ENCODE peak calls at places on chromosomes 11 and 22, in nine cellular contexts. N, U, B, I, Z, X, C, J and T are unnamed samples.

GRCh38 chr11:110712643-110713468 is 619 bp upstream of the ARHGAP20 start:
- DNase-seq in C (no peak), J (peak; percentile 13), X (peak; percentile 71), N (no peak), Z (no peak), I (no peak), B (no peak), U (no peak), T (no peak)

GRCh38 chr22:47138898-47139789 is 376.7 kb downstream of the TBC1D22A start:
- DNase-seq in X (no peak), C (no peak), U (no peak), I (no peak), B (no peak), J (no peak), N (no peak), Z (no peak), T (no peak)

GRCh38 chr22:22591348-22592299 is 32.6 kb upstream of the PRAME start:
- DNase-seq in J (no peak), U (no peak), Z (no peak), I (no peak), X (no peak), B (no peak), C (no peak), N (no peak), T (no peak)

GRCh38 chr11:31651208-31651607 is 141.6 kb downstream of the ELP4 start:
- DNase-seq in X (no peak), I (no peak), N (no peak), Z (no peak), B (no peak), C (no peak), U (no peak), J (no peak), T (no peak)

GRCh38 chr11:117843666-117844484 is 19.3 kb upstream of the FXYD2 start:
- DNase-seq in N (peak; percentile 48), X (peak; percentile 88), B (peak; percentile 88), U (peak; percentile 83), J (peak; percentile 86), I (peak; percentile 75), C (peak; percentile 61), Z (peak; percentile 82), T (peak; percentile 38)

GRCh38 chr22:37197451-37198289 is 9.6 kb upstream of the C1QTNF6 start:
- DNase-seq in B (no peak), I (no peak), N (no peak), C (no peak), U (peak; percentile 51), J (no peak), Z (no peak), X (peak; percentile 55), T (peak; percentile 41)

GRCh38 chr11:23974046-23974445 is 522.8 kb upstream of the LUZP2 start:
- DNase-seq in N (peak; percentile 34), U (no peak), X (no peak), C (no peak), I (no peak), B (no peak), J (no peak), Z (no peak), T (no peak)

GRCh38 chr11:116851631-116852030 is 14.2 kb upstream of the APOA1 start:
- DNase-seq in Z (no peak), X (no peak), I (no peak), B (peak; percentile 43), J (peak; percentile 55), N (no peak), C (no peak), U (no peak), T (peak; percentile 26)

GRCh38 chr22:34866501-34867171 is 199.3 kb upstream of the ISX start:
- DNase-seq in C (no peak), U (no peak), X (no peak), I (no peak), J (no peak), B (no peak), N (no peak), Z (no peak), T (no peak)

GRCh38 chr22:28017859-28018258 is 98.8 kb upstream of the PITPNB start:
- DNase-seq in X (no peak), Z (no peak), C (no peak), U (peak; percentile 17), N (no peak), J (peak; percentile 10), B (no peak), I (no peak), T (no peak)

GRCh38 chr11:12201016-12201985 is 90.9 kb downstream of the MICAL2 start:
- DNase-seq in I (no peak), X (peak; percentile 99), B (no peak), J (no peak), N (no peak), C (no peak), Z (peak; percentile 93), U (no peak), T (peak; percentile 74)

GRCh38 chr11:132523929-132524328 is 1008.4 kb downstream of the OPCML start:
- DNase-seq in C (no peak), X (no peak), U (no peak), Z (no peak), N (no peak), I (no peak), B (no peak), J (no peak), T (peak; percentile 2)

GRCh38 chr11:3849297-3849874 is 6.1 kb upstream of the STIM1 start:
- DNase-seq in Z (peak; percentile 77), J (peak; percentile 50), X (peak; percentile 65), I (no peak), B (peak; percentile 48), C (peak; percentile 13), N (peak; percentile 19), U (no peak), T (no peak)

GRCh38 chr11:73797457-73797856 is 9.8 kb downstream of the MRPL48 start:
- DNase-seq in I (peak; percentile 29), B (no peak), C (no peak), N (no peak), U (no peak), Z (no peak), X (no peak), J (no peak), T (no peak)

GRCh38 chr11:14179126-14179820 is 179.7 kb downstream of the RRAS2 start:
- DNase-seq in N (no peak), X (no peak), Z (no peak), C (peak; percentile 76), B (no peak), U (no peak), I (no peak), J (no peak), T (peak; percentile 54)

GRCh38 chr11:122342089-122342749 is 226.2 kb upstream of the BLID start:
- DNase-seq in Z (no peak), B (no peak), N (no peak), I (no peak), J (no peak), C (no peak), X (no peak), U (no peak), T (peak; percentile 8)

GRCh38 chr11:120950880-120951279 is 73.0 kb upstream of the TBCEL start:
- DNase-seq in X (no peak), B (no peak), I (no peak), U (no peak), Z (no peak), C (no peak), N (no peak), J (no peak), T (no peak)

GRCh38 chr11:11407065-11407737 is 54.2 kb upstream of the CSNK2A3 start:
- DNase-seq in N (no peak), B (no peak), U (no peak), Z (no peak), J (no peak), C (peak; percentile 92), X (no peak), I (no peak), T (no peak)

GRCh38 chr11:32353884-32354283 is 81.5 kb downstream of the WT1 start:
- DNase-seq in J (no peak), B (no peak), U (no peak), C (no peak), N (no peak), X (no peak), I (no peak), Z (no peak), T (no peak)

GRCh38 chr11:44065161-44065571 is 904 bp upstream of the ACCS start:
- DNase-seq in I (no peak), C (no peak), Z (no peak), N (peak; percentile 3), U (no peak), J (no peak), X (no peak), B (no peak), T (no peak)

GRCh38 chr11:19241260-19242183 is 777 bp upstream of the E2F8 start:
- DNase-seq in C (no peak), X (peak; percentile 32), Z (peak; percentile 86), B (peak; percentile 47), U (no peak), I (no peak), N (peak; percentile 52), J (no peak), T (peak; percentile 64)

GRCh38 chr22:19287889-19288288 is 3.6 kb downstream of the CLTCL1 start:
- DNase-seq in I (no peak), J (no peak), Z (no peak), X (no peak), B (no peak), C (no peak), U (no peak), N (no peak), T (peak; percentile 22)

GRCh38 chr11:46120361-46120710 is 918 bp downstream of the PHF21A start:
- DNase-seq in X (no peak), J (peak; percentile 24), Z (peak; percentile 65), I (no peak), B (no peak), N (no peak), C (no peak), U (no peak), T (peak; percentile 22)

GRCh38 chr11:18312012-18312411 is 9.9 kb downstream of the HPS5 start:
- DNase-seq in N (no peak), X (peak; percentile 16), B (no peak), C (no peak), J (no peak), U (no peak), I (no peak), Z (no peak), T (no peak)

GRCh38 chr22:50719814-50720300 is 18.1 kb upstream of the ACR start:
- DNase-seq in Z (no peak), X (no peak), I (no peak), C (no peak), N (no peak), J (no peak), B (no peak), U (no peak), T (no peak)

GRCh38 chr11:94084164-94084563 is 44.5 kb upstream of the PANX1 start:
- DNase-seq in Z (no peak), C (no peak), J (no peak), U (no peak), I (no peak), N (no peak), B (no peak), X (no peak), T (no peak)

GRCh38 chr11:75174781-75175370 is 24.0 kb downstream of the SLCO2B1 start:
- DNase-seq in J (no peak), X (peak; percentile 21), C (no peak), Z (no peak), U (no peak), N (no peak), B (no peak), I (no peak), T (no peak)

GRCh38 chr11:13010737-13011342 is 1.7 kb downstream of the RASSF10 start:
- DNase-seq in B (no peak), J (no peak), Z (no peak), I (no peak), N (no peak), C (no peak), X (no peak), U (peak; percentile 48), T (no peak)

GRCh38 chr22:17786435-17787158 is 12.3 kb upstream of the BID start:
- DNase-seq in J (no peak), B (no peak), Z (peak; percentile 70), N (peak; percentile 61), C (no peak), X (peak; percentile 85), U (peak; percentile 57), I (no peak), T (no peak)

GRCh38 chr11:15289718-15290117 is 175.0 kb downstream of the INSC start:
- DNase-seq in C (no peak), B (no peak), U (no peak), N (no peak), X (no peak), J (no peak), Z (no peak), I (no peak), T (no peak)

GRCh38 chr11:33448461-33449130 is 191.4 kb downstream of the HIPK3 start:
- DNase-seq in I (no peak), U (no peak), B (no peak), J (no peak), C (no peak), N (no peak), X (peak; percentile 25), Z (no peak), T (no peak)